ENCODE peak calls at places on chromosome 17, in six cellular contexts. M is substantia nigra, S is psoas muscle, Z is esophagus muscularis mucosa, E is thoracic aorta, U is RWPE2. D is an unnamed sample.

GRCh38 chr17:32564325-32564724 is 77.5 kb downstream of the CDK5R1 start:
- DNase-seq in M (no peak), S (no peak), Z (no peak), E (no peak), U (no peak), D (no peak)

GRCh38 chr17:81434079-81434478 is 38.8 kb downstream of the BAHCC1 start:
- DNase-seq in M (no peak), S (no peak), Z (no peak), E (no peak), U (no peak), D (peak)

GRCh38 chr17:18954321-18954720 is 2.4 kb downstream of the SLC5A10 start:
- DNase-seq in M (no peak), S (no peak), Z (no peak), E (no peak), U (no peak), D (no peak)

GRCh38 chr17:15453246-15453645 is 14.2 kb downstream of the CDRT4 start:
- DNase-seq in M (no peak), S (no peak), Z (no peak), E (no peak), U (no peak), D (no peak)

GRCh38 chr17:7034955-7035590 is 742 bp upstream of the SLC16A13 start:
- DNase-seq in M (no peak), S (no peak), Z (no peak), E (no peak), U (no peak), D (no peak)

GRCh38 chr17:81837641-81838040 is 2.8 kb upstream of the PPP1R27 start:
- DNase-seq in M (no peak), S (peak), Z (no peak), E (no peak), U (no peak), D (no peak)

GRCh38 chr17:78759203-78759968 is 22.7 kb downstream of the CYTH1 start:
- DNase-seq in M (no peak), S (peak), Z (no peak), E (no peak), U (no peak), D (no peak)

GRCh38 chr17:7393613-7394451 is 493 bp downstream of the PLSCR3 start:
- DNase-seq in M (no peak), S (no peak), Z (no peak), E (no peak), U (peak), D (no peak)

GRCh38 chr17:78417531-78417909 is 39.1 kb downstream of the PGS1 start:
- DNase-seq in M (no peak), S (peak), Z (no peak), E (no peak), U (peak), D (no peak)

GRCh38 chr17:27345141-27345904 is 51.4 kb downstream of the WSB1 start:
- DNase-seq in M (no peak), S (no peak), Z (no peak), E (no peak), U (no peak), D (no peak)

GRCh38 chr17:51487947-51488346 is 227.6 kb downstream of the UTP18 start:
- DNase-seq in M (no peak), S (no peak), Z (no peak), E (no peak), U (no peak), D (no peak)

GRCh38 chr17:21119945-21120249 is 6.9 kb upstream of the DHRS7B start:
- DNase-seq in M (no peak), S (no peak), Z (no peak), E (no peak), U (no peak), D (no peak)

GRCh38 chr17:82551779-82552457 is 32.4 kb downstream of the FOXK2 start:
- DNase-seq in M (no peak), S (peak), Z (peak), E (peak), U (peak), D (peak)

GRCh38 chr17:66467766-66468165 is 165.4 kb downstream of the PRKCA start:
- DNase-seq in M (no peak), S (no peak), Z (no peak), E (no peak), U (no peak), D (no peak)

GRCh38 chr17:82267575-82268379 is 5.7 kb downstream of the CSNK1D start:
- DNase-seq in M (peak), S (peak), Z (peak), E (peak), U (peak), D (peak)

GRCh38 chr17:56206351-56206750 is 53.1 kb downstream of the ANKFN1 start:
- DNase-seq in M (no peak), S (no peak), Z (no peak), E (no peak), U (no peak), D (no peak)

DNA sequence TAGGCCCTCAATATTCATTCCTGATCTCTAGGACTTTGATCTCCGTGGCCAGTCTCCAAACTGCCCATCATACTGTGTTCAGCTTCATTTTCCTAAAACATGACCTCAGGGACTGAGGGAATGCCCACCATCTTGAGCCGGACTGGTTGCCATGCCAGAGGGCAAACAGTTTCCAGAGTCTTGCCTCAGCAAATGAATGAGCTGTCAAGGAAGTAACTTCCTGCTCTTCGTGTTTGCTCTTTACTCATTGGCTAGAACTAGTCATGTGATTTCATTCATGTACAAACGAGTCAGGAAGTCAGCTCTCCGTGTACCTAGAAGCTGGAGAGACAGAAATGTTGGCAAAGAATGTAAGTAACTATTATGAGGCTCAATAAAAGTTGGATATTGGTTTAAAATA is 50.2 kb downstream of the ANKFN1 start:
- DNase-seq in M (no peak), S (no peak), Z (no peak), E (no peak), U (no peak), D (no peak)
- H3K27ac ChIP-seq in M (no peak), S (no peak), Z (no peak), E (no peak), U (no peak), D (no peak)

DNA sequence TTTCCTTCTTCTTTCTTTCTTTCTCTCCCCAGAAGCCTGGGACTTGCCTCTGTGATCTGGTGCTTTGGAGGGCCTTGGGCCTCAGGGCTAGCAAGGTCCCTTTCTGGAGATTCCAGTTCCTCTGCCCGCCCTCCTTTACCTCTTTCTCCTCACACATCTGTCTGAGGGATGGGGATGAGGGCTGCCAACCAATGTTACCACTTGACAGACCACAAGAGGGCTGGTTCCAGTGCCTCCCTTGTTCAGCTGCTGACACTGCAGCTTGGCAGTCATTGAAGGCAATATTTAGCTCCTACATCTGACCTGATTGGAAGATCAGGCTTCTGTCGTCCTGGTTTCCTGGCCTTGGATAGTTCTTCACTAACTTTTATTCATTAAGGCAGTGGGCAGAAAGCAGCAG is 3.6 kb upstream of the ZNF652 start:
- DNase-seq in M (peak), S (no peak), Z (no peak), E (no peak), U (no peak), D (no peak)
- H3K27ac ChIP-seq in M (peak), S (no peak), Z (no peak), E (no peak), U (no peak), D (no peak)

DNA sequence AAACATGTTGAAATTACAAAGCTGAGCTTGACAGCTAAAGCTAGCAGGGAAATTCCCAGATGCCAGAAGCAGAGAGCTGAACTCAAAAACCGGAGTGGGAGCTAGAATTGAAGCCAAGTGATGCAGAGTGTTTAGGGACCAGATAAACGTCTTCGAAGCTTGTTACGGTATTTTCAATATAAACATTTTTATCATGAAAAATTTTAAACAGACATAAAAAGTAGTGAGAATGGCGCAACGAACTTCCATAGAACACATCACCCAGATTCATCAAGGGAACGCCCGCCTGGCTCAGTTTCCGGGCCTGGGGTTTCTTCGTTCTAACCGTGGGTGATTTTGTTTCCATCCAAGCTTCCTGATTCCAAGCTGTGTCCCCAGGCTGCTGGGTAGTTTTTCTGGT is 18.1 kb downstream of the SPNS2 start:
- DNase-seq in M (no peak), S (no peak), Z (no peak), E (no peak), U (no peak), D (no peak)
- H3K27ac ChIP-seq in M (peak), S (no peak), Z (no peak), E (no peak), U (no peak), D (no peak)

GRCh38 chr17:61221181-61221580 is 178.5 kb upstream of the TBX2 start:
- DNase-seq in M (no peak), S (no peak), Z (no peak), E (no peak), U (no peak), D (no peak)
- H3K27ac ChIP-seq in M (no peak), S (no peak), Z (no peak), E (no peak), U (no peak), D (no peak)

GRCh38 chr17:49013311-49014205 is 16.4 kb downstream of the IGF2BP1 start:
- DNase-seq in M (no peak), S (no peak), Z (peak), E (no peak), U (no peak), D (no peak)
- H3K27ac ChIP-seq in M (no peak), S (no peak), Z (no peak), E (no peak), U (no peak), D (no peak)

D was measured in uterus.